ENCODE peak calls at places on chromosomes 2 and 18, in nine cellular contexts. G is AG04449; O is activated gamma-delta T cell treated with Interleukin-2 at 50 U/mL for 16 hours; V is omental fat pad; R is foreskin fibroblast; F is endothelial cell; B is stimulated activated CD4-positive, alpha-beta T cell treated with anti-CD3 and anti-CD28 coated beads, Interleukin-12 subunit alpha, Interleukin-12 subunit beta, amount 100 ng/mL, for 48 hours; U is kidney glomerular epithelial cell; K is renal cortical epithelial cell. N is an unnamed sample.

GRCh38 chr2:223545830-223546229 is 56.3 kb downstream of the SCG2 start:
- DNase-seq in F (no peak), O (no peak), U (no peak), K (no peak), R (peak), B (no peak), G (no peak), V (no peak), N (no peak)

GRCh38 chr2:145323512-145323911 is 803.6 kb upstream of the ZEB2 start:
- DNase-seq in V (no peak), K (peak), F (no peak), U (peak), G (no peak), O (no peak), R (peak), B (no peak), N (no peak)

GRCh38 chr2:69977208-69977607 is 15.8 kb upstream of the ASPRV1 start:
- DNase-seq in R (no peak), U (no peak), F (no peak), B (no peak), K (no peak), O (no peak), V (no peak), G (no peak), N (no peak)

GRCh38 chr18:22846088-22846683 is 86.9 kb upstream of the RBBP8 start:
- DNase-seq in O (no peak), K (peak), G (no peak), F (no peak), R (peak), V (no peak), B (no peak), U (peak), N (peak)

GRCh38 chr2:170679607-170680079 is 35.5 kb upstream of the SP5 start:
- DNase-seq in O (no peak), F (no peak), G (no peak), U (no peak), K (peak), B (no peak), R (no peak), V (no peak), N (no peak)

GRCh38 chr18:28143725-28144124 is 33.2 kb downstream of the CDH2 start:
- DNase-seq in B (no peak), V (no peak), R (no peak), F (no peak), G (no peak), K (no peak), O (no peak), U (no peak), N (no peak)

GRCh38 chr2:216555274-216555673 is 56.6 kb downstream of the RPL37A start:
- DNase-seq in B (no peak), G (no peak), K (peak), V (no peak), F (no peak), O (no peak), U (no peak), R (peak), N (no peak)

GRCh38 chr18:70499218-70499691 is 210.4 kb downstream of the SOCS6 start:
- DNase-seq in F (no peak), G (no peak), U (no peak), K (no peak), V (no peak), B (no peak), R (no peak), O (no peak), N (no peak)

GRCh38 chr2:8584174-8585066 is 97.4 kb upstream of the ID2 start:
- DNase-seq in B (no peak), G (no peak), K (no peak), F (no peak), V (peak), O (no peak), R (no peak), U (no peak), N (no peak)

GRCh38 chr2:236178921-236179652 is 10.9 kb upstream of the GBX2 start:
- DNase-seq in G (no peak), V (no peak), F (no peak), K (no peak), U (no peak), O (no peak), B (no peak), R (peak), N (no peak)

N was measured in HEK293T.